ENCODE peak calls at places on chromosomes 12 and 14, in six cellular contexts. One of them, this sample, is unnamed.

GRCh38 chr14:73726025-73726961 is 12.1 kb upstream of the PNMA1 start:
- DNase-seq in epithelial cell of proximal tubule: no peak
- DNase-seq in psoas muscle: no peak
- DNase-seq in fibroblast of mammary gland: no peak
- DNase-seq in thoracic aorta: no peak
- DNase-seq in lung: no peak
- DNase-seq in this sample: no peak

GRCh38 chr14:77342726-77343397 is 22.0 kb downstream of the GSTZ1 start:
- DNase-seq in epithelial cell of proximal tubule: no peak
- DNase-seq in psoas muscle: no peak
- DNase-seq in fibroblast of mammary gland: no peak
- DNase-seq in thoracic aorta: no peak
- DNase-seq in lung: no peak
- DNase-seq in this sample: no peak

GRCh38 chr12:114820773-114821172 is 136.8 kb upstream of the TBX3 start:
- DNase-seq in epithelial cell of proximal tubule: no peak
- DNase-seq in psoas muscle: no peak
- DNase-seq in fibroblast of mammary gland: no peak
- DNase-seq in thoracic aorta: no peak
- DNase-seq in lung: no peak
- DNase-seq in this sample: no peak

GRCh38 chr14:97077687-97078086 is 280.5 kb downstream of the VRK1 start:
- DNase-seq in epithelial cell of proximal tubule: no peak
- DNase-seq in psoas muscle: no peak
- DNase-seq in fibroblast of mammary gland: no peak
- DNase-seq in thoracic aorta: no peak
- DNase-seq in lung: no peak
- DNase-seq in this sample: no peak

GRCh38 chr12:22377731-22378496 is 43.4 kb upstream of the ST8SIA1 start:
- DNase-seq in epithelial cell of proximal tubule: no peak
- DNase-seq in psoas muscle: no peak
- DNase-seq in fibroblast of mammary gland: no peak
- DNase-seq in thoracic aorta: no peak
- DNase-seq in lung: no peak
- DNase-seq in this sample: no peak

GRCh38 chr12:65965358-65965757 is 141.1 kb downstream of the HMGA2 start:
- DNase-seq in epithelial cell of proximal tubule: no peak
- DNase-seq in psoas muscle: no peak
- DNase-seq in fibroblast of mammary gland: peak
- DNase-seq in thoracic aorta: no peak
- DNase-seq in lung: no peak
- DNase-seq in this sample: no peak

GRCh38 chr12:10128687-10129086 is 1.3 kb downstream of the CLEC7A start:
- DNase-seq in epithelial cell of proximal tubule: no peak
- DNase-seq in psoas muscle: no peak
- DNase-seq in fibroblast of mammary gland: no peak
- DNase-seq in thoracic aorta: no peak
- DNase-seq in lung: no peak
- DNase-seq in this sample: no peak

GRCh38 chr12:73452672-73453469 is 1084.8 kb upstream of the ATXN7L3B start:
- DNase-seq in epithelial cell of proximal tubule: no peak
- DNase-seq in psoas muscle: no peak
- DNase-seq in fibroblast of mammary gland: no peak
- DNase-seq in thoracic aorta: no peak
- DNase-seq in lung: no peak
- DNase-seq in this sample: no peak

GRCh38 chr12:22083167-22083566 is 37.1 kb downstream of the CMAS start:
- DNase-seq in epithelial cell of proximal tubule: no peak
- DNase-seq in psoas muscle: no peak
- DNase-seq in fibroblast of mammary gland: peak
- DNase-seq in thoracic aorta: no peak
- DNase-seq in lung: no peak
- DNase-seq in this sample: no peak

GRCh38 chr14:65594882-65595237 is 182.3 kb downstream of the FUT8 start:
- DNase-seq in epithelial cell of proximal tubule: no peak
- DNase-seq in psoas muscle: no peak
- DNase-seq in fibroblast of mammary gland: no peak
- DNase-seq in thoracic aorta: no peak
- DNase-seq in lung: no peak
- DNase-seq in this sample: no peak

GRCh38 chr14:28751467-28752058 is 15.0 kb upstream of the FOXG1 start:
- DNase-seq in epithelial cell of proximal tubule: peak
- DNase-seq in psoas muscle: no peak
- DNase-seq in fibroblast of mammary gland: peak
- DNase-seq in thoracic aorta: no peak
- DNase-seq in lung: no peak
- DNase-seq in this sample: no peak

GRCh38 chr12:124695861-124696260 is 128.4 kb upstream of the NCOR2 start:
- DNase-seq in epithelial cell of proximal tubule: no peak
- DNase-seq in psoas muscle: no peak
- DNase-seq in fibroblast of mammary gland: no peak
- DNase-seq in thoracic aorta: no peak
- DNase-seq in lung: no peak
- DNase-seq in this sample: no peak

GRCh38 chr12:46915861-46916260 is 90.1 kb upstream of the SLC38A4 start:
- DNase-seq in epithelial cell of proximal tubule: no peak
- DNase-seq in psoas muscle: no peak
- DNase-seq in fibroblast of mammary gland: peak
- DNase-seq in thoracic aorta: no peak
- DNase-seq in lung: no peak
- DNase-seq in this sample: no peak

DNA sequence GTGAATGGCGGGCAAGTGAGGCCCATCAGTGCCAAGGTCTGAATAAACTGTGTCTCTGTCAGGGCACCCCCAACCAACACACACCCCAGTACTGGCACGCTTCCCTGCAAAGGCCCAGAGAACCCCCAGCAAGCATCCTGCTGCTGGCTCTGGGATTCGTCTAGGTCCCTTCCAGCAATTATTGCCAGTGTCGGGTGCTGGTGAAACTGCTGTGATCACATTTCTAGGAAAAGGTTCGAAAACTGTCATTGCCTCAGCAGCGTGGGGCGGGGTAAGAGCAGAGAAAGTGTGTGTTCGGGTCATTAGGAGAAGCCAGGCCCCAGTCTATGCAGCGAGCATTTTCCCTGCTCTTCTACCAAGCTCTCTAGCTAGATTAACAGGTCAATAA is 2.5 kb downstream of the FAM222A start:
- DNase-seq in epithelial cell of proximal tubule: no peak
- DNase-seq in psoas muscle: no peak
- DNase-seq in fibroblast of mammary gland: no peak
- DNase-seq in thoracic aorta: no peak
- DNase-seq in lung: no peak
- DNase-seq in this sample: no peak
- TF ChIP-seq CTCF in epithelial cell of proximal tubule: no peak
- TF ChIP-seq CTCF in psoas muscle: no peak
- TF ChIP-seq CTCF in fibroblast of mammary gland: no peak
- TF ChIP-seq CTCF in thoracic aorta: no peak
- TF ChIP-seq CTCF in lung: no peak
- TF ChIP-seq CTCF in this sample: no peak

DNA sequence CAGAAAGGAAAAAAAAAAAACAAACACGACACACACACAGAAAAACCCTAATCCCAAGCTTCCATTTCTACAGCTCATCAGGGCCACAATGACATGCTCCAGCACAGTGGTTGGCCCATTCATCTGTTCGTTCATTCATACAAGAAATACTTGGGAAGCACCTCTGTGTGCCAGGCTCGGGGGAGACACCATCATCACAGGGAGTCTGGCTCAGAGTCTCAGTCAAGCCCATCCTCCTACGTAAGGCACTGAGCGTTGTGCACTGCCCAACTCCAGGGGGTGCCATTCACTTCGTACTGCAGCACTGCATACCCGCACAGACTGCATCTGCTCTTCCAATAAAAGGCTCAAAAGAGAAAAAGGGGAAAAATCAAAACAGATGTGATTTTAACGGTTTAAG is 15.3 kb downstream of the VPS37B start:
- DNase-seq in epithelial cell of proximal tubule: no peak
- DNase-seq in psoas muscle: no peak
- DNase-seq in fibroblast of mammary gland: peak
- DNase-seq in thoracic aorta: no peak
- DNase-seq in lung: no peak
- DNase-seq in this sample: peak
- TF ChIP-seq CTCF in epithelial cell of proximal tubule: peak
- TF ChIP-seq CTCF in psoas muscle: peak
- TF ChIP-seq CTCF in fibroblast of mammary gland: peak
- TF ChIP-seq CTCF in thoracic aorta: peak
- TF ChIP-seq CTCF in lung: no peak
- TF ChIP-seq CTCF in this sample: peak

DNA sequence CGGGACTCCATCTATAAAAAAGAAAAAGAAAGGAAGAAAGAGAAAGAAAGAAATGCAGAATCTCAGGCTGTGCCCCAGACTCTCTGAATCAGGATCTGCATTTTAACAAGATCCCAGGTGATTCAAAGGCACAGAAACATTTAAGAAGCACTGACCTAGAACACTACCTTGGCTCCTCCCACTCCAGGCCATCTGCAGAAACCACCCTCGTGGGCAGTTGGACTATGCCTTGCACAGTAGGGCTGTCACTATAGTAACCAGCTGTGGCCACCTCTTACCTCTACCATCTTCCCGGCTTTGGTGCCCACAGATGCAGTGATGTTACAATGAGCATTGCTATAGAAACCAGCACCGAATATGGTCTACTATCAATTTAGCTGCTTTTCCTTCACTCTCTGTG is 110.9 kb upstream of the PWP1 start:
- DNase-seq in epithelial cell of proximal tubule: no peak
- DNase-seq in psoas muscle: no peak
- DNase-seq in fibroblast of mammary gland: no peak
- DNase-seq in thoracic aorta: no peak
- DNase-seq in lung: no peak
- DNase-seq in this sample: no peak
- TF ChIP-seq CTCF in epithelial cell of proximal tubule: no peak
- TF ChIP-seq CTCF in psoas muscle: no peak
- TF ChIP-seq CTCF in fibroblast of mammary gland: no peak
- TF ChIP-seq CTCF in thoracic aorta: no peak
- TF ChIP-seq CTCF in lung: no peak
- TF ChIP-seq CTCF in this sample: no peak

DNA sequence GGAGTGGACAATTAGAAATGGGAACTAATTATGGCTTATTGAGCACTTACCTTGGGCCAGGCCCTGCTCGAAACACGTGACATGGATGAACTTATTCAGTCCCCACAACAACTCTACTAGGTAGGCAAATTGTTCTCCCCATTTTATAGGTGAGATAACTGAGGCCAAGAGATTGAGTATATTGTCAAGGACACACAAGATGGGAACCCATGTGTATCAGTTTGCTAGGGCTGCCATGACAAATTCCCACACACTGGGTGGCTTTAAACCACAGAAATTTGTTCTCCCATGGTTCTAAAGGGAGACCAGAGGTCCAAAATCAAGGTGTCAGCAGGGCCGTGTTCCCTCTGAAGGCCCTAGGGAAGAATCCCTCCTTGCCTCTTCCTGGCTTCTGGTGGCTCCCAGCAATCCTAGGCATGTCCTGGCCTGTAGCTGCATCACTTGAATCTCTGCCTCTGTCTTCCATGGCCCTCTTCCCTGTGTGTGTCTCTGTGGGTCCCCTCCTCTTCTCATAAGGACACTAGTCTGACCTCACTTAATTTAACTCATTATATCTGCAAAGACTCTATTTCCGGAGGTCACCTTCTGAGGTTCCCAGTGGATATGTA is 128.8 kb downstream of the CHST11 start:
- DNase-seq in epithelial cell of proximal tubule: no peak
- DNase-seq in psoas muscle: no peak
- DNase-seq in fibroblast of mammary gland: no peak
- DNase-seq in thoracic aorta: no peak
- DNase-seq in lung: no peak
- DNase-seq in this sample: no peak
- TF ChIP-seq CTCF in epithelial cell of proximal tubule: no peak
- TF ChIP-seq CTCF in psoas muscle: no peak
- TF ChIP-seq CTCF in fibroblast of mammary gland: no peak
- TF ChIP-seq CTCF in thoracic aorta: no peak
- TF ChIP-seq CTCF in lung: no peak
- TF ChIP-seq CTCF in this sample: no peak

DNA sequence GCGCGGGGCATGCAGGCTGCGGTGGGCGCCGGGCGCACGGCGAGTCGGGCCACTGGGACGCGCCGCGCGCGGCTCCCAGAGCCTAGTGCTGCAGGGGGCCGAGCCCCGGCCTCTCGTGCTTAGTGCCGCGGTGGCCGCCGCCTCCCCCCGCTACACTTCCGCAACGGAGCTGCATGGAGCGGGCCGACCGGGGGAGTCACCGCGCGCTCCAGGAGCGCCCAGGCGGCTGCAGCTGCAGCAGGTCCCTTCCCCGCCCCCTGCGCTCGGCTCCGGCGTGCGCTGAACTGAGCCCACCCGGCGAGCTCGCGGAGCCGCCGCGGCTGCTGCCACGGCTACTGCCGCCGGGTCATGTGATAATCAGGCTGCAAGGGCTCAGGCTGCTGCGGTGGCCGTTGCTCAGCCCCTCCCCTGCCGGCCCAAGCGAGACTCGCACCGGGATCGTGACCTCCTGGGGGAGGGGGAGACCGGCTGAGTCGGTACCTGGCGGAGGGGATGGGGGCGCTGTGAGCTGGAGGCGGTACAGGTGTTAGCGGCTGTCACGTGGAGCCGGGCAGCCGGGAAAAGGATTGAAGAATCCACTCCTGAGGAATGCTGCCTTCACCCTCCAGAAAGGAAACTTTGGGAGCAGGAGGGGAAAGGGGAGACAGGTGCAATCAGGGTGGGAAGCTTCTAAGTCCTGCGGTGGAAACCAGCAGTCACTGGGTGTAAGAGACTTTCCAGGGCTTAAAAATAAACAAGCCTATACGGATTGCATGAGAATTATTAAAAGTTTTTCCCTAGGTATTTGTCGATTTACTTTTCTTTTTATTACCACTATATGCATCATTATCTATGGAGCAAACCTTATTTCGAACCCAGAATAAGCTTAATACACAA is at the start of gene PPM1H:
- DNase-seq in epithelial cell of proximal tubule: no peak
- DNase-seq in psoas muscle: peak
- DNase-seq in fibroblast of mammary gland: peak
- DNase-seq in thoracic aorta: no peak
- DNase-seq in lung: peak
- DNase-seq in this sample: no peak
- TF ChIP-seq CTCF in epithelial cell of proximal tubule: peak
- TF ChIP-seq CTCF in psoas muscle: peak
- TF ChIP-seq CTCF in fibroblast of mammary gland: no peak
- TF ChIP-seq CTCF in thoracic aorta: peak
- TF ChIP-seq CTCF in lung: no peak
- TF ChIP-seq CTCF in this sample: peak